ENCODE peak calls at places on chromosomes 16 and 17, in nine cellular contexts. N, J, G, I, O, Y, A, C and D are unnamed samples.

GRCh38 chr16:30185683-30186421 is 2.5 kb downstream of the CORO1A start:
- DNase-seq in N (peak), J (peak), G (peak), I (no peak), O (no peak), Y (peak), A (no peak), C (peak), D (no peak)

GRCh38 chr16:50697881-50698767 is 4.7 kb downstream of the NOD2 start:
- DNase-seq in N (peak), J (peak), G (peak), I (no peak), O (peak), Y (no peak), A (no peak), C (peak), D (no peak)

GRCh38 chr17:72334205-72334604 is 213.4 kb downstream of the SOX9 start:
- DNase-seq in N (no peak), J (no peak), G (no peak), I (no peak), O (no peak), Y (no peak), A (no peak), C (no peak), D (no peak)

GRCh38 chr17:1767358-1767757 is 5.5 kb downstream of the SERPINF1 start:
- DNase-seq in N (no peak), J (no peak), G (no peak), I (no peak), O (no peak), Y (no peak), A (no peak), C (no peak), D (no peak)

GRCh38 chr17:64941045-64941444 is 21.8 kb upstream of the LRRC37A3 start:
- DNase-seq in N (no peak), J (no peak), G (no peak), I (no peak), O (no peak), Y (no peak), A (no peak), C (no peak), D (no peak)

GRCh38 chr17:45127583-45128300 is 4.6 kb downstream of the PLCD3 start:
- DNase-seq in N (no peak), J (no peak), G (no peak), I (no peak), O (peak), Y (peak), A (no peak), C (no peak), D (no peak)

GRCh38 chr16:87832759-87833502 is 36.4 kb downstream of the SLC7A5 start:
- DNase-seq in N (no peak), J (peak), G (no peak), I (no peak), O (no peak), Y (no peak), A (no peak), C (peak), D (no peak)

GRCh38 chr16:4328580-4329353 is 12.9 kb downstream of the GLIS2 start:
- DNase-seq in N (no peak), J (no peak), G (no peak), I (no peak), O (no peak), Y (no peak), A (no peak), C (no peak), D (no peak)

GRCh38 chr17:27245230-27245696 is 48.7 kb upstream of the WSB1 start:
- DNase-seq in N (peak), J (peak), G (peak), I (peak), O (peak), Y (peak), A (peak), C (peak), D (peak)

GRCh38 chr16:14629612-14629918 is 495 bp downstream of the PARN start:
- DNase-seq in N (no peak), J (no peak), G (peak), I (no peak), O (peak), Y (peak), A (no peak), C (peak), D (no peak)

GRCh38 chr17:13601776-13602551 is at the start of gene HS3ST3A1:
- DNase-seq in N (peak), J (no peak), G (no peak), I (peak), O (peak), Y (no peak), A (peak), C (no peak), D (peak)

GRCh38 chr17:17675925-17676534 is 5.2 kb upstream of the RAI1 start:
- DNase-seq in N (no peak), J (no peak), G (no peak), I (no peak), O (no peak), Y (no peak), A (peak), C (no peak), D (no peak)

GRCh38 chr17:1703063-1703462 is 7.1 kb downstream of the TLCD2 start:
- DNase-seq in N (no peak), J (no peak), G (no peak), I (no peak), O (no peak), Y (no peak), A (no peak), C (no peak), D (no peak)

GRCh38 chr17:4551141-4551540 is 4.0 kb downstream of the MYBBP1A start:
- DNase-seq in N (no peak), J (no peak), G (no peak), I (no peak), O (no peak), Y (no peak), A (peak), C (no peak), D (no peak)

GRCh38 chr17:61574542-61575351 is 16.3 kb downstream of the NACA2 start:
- DNase-seq in N (no peak), J (no peak), G (no peak), I (no peak), O (peak), Y (no peak), A (peak), C (no peak), D (peak)

GRCh38 chr16:55876854-55877253 is 1.7 kb upstream of the CES5A start:
- DNase-seq in N (no peak), J (no peak), G (no peak), I (no peak), O (no peak), Y (no peak), A (no peak), C (no peak), D (no peak)

GRCh38 chr17:72953621-72954020 is 138.9 kb downstream of the SLC39A11 start:
- DNase-seq in N (no peak), J (no peak), G (no peak), I (no peak), O (no peak), Y (no peak), A (no peak), C (no peak), D (no peak)

GRCh38 chr17:60971515-60972369 is 294.1 kb downstream of the BCAS3 start:
- DNase-seq in N (peak), J (peak), G (no peak), I (peak), O (peak), Y (no peak), A (peak), C (peak), D (peak)

GRCh38 chr16:69286941-69287713 is 24.0 kb upstream of the VPS4A start:
- DNase-seq in N (peak), J (peak), G (no peak), I (no peak), O (peak), Y (peak), A (no peak), C (peak), D (peak)

GRCh38 chr16:70746040-70746707 is 54.8 kb downstream of the VAC14 start:
- DNase-seq in N (no peak), J (no peak), G (no peak), I (no peak), O (peak), Y (peak), A (no peak), C (no peak), D (no peak)

GRCh38 chr16:78988361-78988992 is 612.1 kb downstream of the MAF start:
- DNase-seq in N (no peak), J (no peak), G (no peak), I (no peak), O (no peak), Y (no peak), A (peak), C (no peak), D (no peak)

GRCh38 chr16:69434066-69434465 is 9.6 kb downstream of the CYB5B start:
- DNase-seq in N (no peak), J (no peak), G (no peak), I (no peak), O (no peak), Y (no peak), A (no peak), C (no peak), D (no peak)

GRCh38 chr16:21267298-21267697 is 10.8 kb downstream of the CRYM start:
- DNase-seq in N (no peak), J (no peak), G (no peak), I (no peak), O (no peak), Y (peak), A (no peak), C (no peak), D (no peak)
- TF ChIP-seq CTCF in N (no peak), J (no peak), G (no peak), I (no peak), O (no peak), Y (no peak), A (no peak), C (no peak), D (no peak)

GRCh38 chr17:80474231-80474932 is 2.0 kb downstream of the NPTX1 start:
- DNase-seq in N (no peak), J (peak), G (no peak), I (no peak), O (peak), Y (no peak), A (no peak), C (peak), D (no peak)
- TF ChIP-seq CTCF in N (no peak), J (no peak), G (no peak), I (peak), O (peak), Y (no peak), A (no peak), C (no peak), D (peak)

DNA sequence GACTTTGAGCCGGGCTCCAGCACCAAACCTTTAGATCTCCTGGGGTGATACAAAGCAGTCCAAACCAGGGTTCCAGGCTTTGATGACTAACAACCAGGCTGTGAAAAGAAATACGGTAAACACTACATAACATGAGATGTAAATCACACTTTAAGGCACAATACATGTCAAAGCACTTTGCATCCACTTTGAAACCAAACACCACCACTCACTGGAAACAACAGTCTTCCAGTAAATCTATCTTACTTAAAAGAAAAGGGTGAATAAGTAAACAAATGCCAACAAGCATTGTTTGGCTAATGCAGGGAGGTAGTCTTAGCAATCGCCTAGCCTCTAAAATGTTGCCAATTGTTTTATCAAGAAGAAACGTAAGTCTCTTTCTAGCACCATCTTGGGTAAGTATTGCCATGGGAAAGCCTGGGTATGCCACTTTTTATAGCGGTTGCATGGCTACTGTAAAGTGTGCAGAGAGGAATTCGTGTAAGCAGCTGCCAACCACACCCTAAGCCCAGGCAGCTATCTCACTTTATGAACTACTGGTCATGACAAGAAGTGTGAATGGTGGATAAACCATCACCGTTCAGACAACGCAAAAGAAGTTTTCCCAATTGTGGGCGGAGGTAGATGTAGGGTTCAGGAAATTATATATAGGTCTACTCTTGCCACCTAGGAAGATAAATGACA is 267.4 kb upstream of the PSMD7 start:
- DNase-seq in N (no peak), J (no peak), G (no peak), I (no peak), O (no peak), Y (no peak), A (no peak), C (no peak), D (no peak)
- TF ChIP-seq CTCF in N (no peak), J (no peak), G (no peak), I (no peak), O (no peak), Y (no peak), A (no peak), C (no peak), D (no peak)

GRCh38 chr17:81371910-81372760 is 23.1 kb upstream of the BAHCC1 start:
- DNase-seq in N (no peak), J (no peak), G (no peak), I (no peak), O (no peak), Y (no peak), A (peak), C (no peak), D (no peak)
- TF ChIP-seq CTCF in N (no peak), J (peak), G (no peak), I (peak), O (peak), Y (peak), A (no peak), C (no peak), D (peak)

DNA sequence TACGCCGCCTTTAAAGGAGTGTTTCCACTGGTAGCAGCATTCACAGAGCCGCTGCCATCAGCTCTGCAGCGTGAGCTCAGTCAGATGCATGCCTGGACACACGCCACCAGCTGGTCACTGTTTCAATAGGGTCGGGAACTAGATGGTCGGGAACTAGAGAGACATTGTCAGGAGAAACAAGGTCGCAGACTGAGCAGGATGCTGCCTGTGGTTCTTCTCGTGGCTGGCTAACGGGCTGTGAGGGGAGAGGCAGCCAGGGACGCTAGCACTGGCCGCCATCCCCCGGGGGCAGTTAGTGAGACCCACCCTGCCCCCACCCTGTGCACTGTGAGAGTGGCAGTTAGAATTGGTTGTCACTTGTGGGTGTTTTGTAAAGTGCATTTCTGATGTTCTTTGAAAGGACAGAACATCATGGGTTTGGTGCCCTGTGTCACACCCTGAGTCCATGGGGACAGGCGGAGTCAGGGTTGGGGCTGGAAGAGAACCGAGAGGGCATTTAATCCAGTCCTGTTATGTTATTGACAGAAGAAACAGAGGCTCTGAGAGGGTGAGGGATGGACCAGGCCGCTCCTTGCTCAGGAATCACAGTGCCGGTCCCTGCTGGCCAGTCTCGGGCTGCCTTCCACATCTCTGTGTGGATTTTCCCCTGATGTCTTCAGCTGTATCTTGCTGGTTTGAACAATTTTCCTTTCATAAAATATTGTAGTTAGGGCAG is 86.4 kb downstream of the SPECC1 start:
- DNase-seq in N (no peak), J (no peak), G (no peak), I (peak), O (peak), Y (peak), A (peak), C (no peak), D (peak)
- TF ChIP-seq CTCF in N (no peak), J (no peak), G (no peak), I (peak), O (peak), Y (peak), A (no peak), C (no peak), D (peak)

DNA sequence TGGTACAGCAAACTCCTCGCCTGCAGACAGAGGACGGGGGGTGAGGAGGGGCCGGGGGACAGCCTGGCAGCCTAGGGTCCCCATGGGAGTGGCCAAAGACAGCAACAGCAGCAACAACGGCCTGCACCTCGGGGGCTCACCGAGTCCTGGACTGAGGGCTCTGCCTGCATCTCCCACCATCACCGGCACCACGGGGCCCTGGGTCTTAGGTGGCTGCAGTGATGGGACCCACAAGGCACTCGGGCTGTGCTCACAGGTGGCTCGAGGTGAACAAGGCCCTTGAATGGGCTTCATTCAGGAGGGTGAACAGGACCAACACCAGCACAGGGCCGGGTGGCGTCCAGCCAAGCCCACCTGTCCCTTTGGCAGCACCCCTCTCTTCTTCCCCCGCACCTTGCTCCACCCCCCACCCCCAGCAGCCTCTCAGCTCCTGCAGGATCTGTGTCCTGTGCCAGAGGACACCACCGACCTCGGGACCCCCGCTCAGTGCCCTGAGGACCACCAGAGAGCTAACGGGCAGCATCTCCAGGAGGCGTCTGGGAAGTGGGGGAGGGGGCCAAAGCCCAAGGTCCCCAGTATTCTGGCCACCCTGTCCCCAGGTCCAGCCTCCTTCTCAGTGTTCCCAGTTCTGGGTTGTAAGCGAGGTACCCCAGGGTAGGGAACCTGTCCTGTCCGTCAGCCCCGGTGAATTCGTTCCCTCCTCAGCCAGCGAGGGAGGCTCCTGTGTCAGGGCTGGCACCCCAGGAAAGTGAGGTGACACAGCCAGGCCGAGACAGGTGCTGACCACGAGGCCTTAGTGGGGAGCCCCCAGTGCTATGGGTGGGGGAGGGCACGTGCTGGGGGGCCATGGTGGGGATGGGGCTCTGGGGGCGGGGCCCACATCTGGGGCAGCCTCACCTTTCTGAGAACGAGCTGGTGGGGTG is 94.3 kb downstream of the TBC1D16 start:
- DNase-seq in N (no peak), J (no peak), G (no peak), I (no peak), O (no peak), Y (no peak), A (peak), C (no peak), D (no peak)
- TF ChIP-seq CTCF in N (no peak), J (no peak), G (no peak), I (no peak), O (no peak), Y (no peak), A (no peak), C (no peak), D (no peak)

DNA sequence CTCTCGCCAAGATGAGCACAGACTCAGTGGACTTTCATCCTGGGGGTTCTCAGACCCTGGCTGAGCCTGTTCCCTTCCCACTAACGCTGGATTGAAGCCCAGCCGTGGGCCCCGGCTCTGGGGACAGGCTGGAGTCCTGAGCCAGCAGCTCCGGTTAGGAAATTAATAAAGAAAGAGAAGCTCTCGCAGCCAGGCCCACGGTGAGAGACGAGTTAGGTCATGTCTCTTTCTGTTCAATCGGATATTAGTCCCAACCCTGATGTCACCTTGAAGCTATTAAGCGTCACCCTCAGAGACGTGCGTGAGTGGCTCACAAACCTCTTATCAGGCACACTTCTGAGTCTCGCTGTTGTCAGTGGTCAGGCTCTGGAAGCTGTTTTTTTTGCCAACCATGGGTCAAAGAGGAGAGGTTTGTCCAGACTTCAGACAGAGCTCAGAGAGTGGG is 27.0 kb downstream of the MEOX1 start:
- DNase-seq in N (no peak), J (no peak), G (no peak), I (no peak), O (no peak), Y (no peak), A (no peak), C (no peak), D (no peak)
- TF ChIP-seq CTCF in N (no peak), J (no peak), G (no peak), I (no peak), O (no peak), Y (no peak), A (no peak), C (no peak), D (no peak)